ENCODE peak calls at places on chromosomes 6 and 20, in four cellular contexts. K is HCT116, D is H1, M is GM12878. G is an unnamed sample.

GRCh38 chr20:25035924-25036323 is 22.0 kb downstream of the ACSS1 start:
- DNase-seq in K (no peak), D (no peak), M (no peak), G (no peak)

GRCh38 chr6:142912125-142912524 is 32.9 kb downstream of the HIVEP2 start:
- DNase-seq in K (no peak), D (no peak), M (no peak), G (no peak)

GRCh38 chr6:38955876-38956275 is 92.7 kb upstream of the GLP1R start:
- DNase-seq in K (no peak), D (no peak), M (no peak), G (no peak)

GRCh38 chr6:76351275-76351674 is 278.8 kb upstream of the IMPG1 start:
- DNase-seq in K (peak; percentile 34), D (no peak), M (no peak), G (no peak)

GRCh38 chr20:62050166-62051120 is 15.2 kb downstream of the TAF4 start:
- DNase-seq in K (no peak), D (no peak), M (no peak), G (no peak)

GRCh38 chr6:69985180-69985579 is 118.8 kb downstream of the COL19A1 start:
- DNase-seq in K (no peak), D (no peak), M (no peak), G (no peak)

GRCh38 chr20:59268827-59269226 is 31.6 kb upstream of the EDN3 start:
- DNase-seq in K (no peak), D (peak; percentile 23), M (no peak), G (no peak)

GRCh38 chr20:18019068-18019467 is 38.6 kb downstream of the OVOL2 start:
- DNase-seq in K (no peak), D (no peak), M (no peak), G (peak; percentile 21)

GRCh38 chr6:98539669-98540207 is 294.6 kb upstream of the POU3F2 start:
- DNase-seq in K (no peak), D (no peak), M (no peak), G (no peak)

GRCh38 chr20:45402946-45403345 is 5.1 kb upstream of the DBNDD2 start:
- DNase-seq in K (no peak), D (no peak), M (no peak), G (no peak)

GRCh38 chr6:37303891-37304503 is 46.1 kb upstream of the TMEM217 start:
- DNase-seq in K (peak; percentile 10), D (no peak), M (no peak), G (peak; percentile 52)

GRCh38 chr6:40906759-40907158 is 132.3 kb downstream of the UNC5CL start:
- DNase-seq in K (no peak), D (no peak), M (no peak), G (no peak)

GRCh38 chr20:62830821-62831220 is 14.0 kb downstream of the COL9A3 start:
- DNase-seq in K (no peak), D (no peak), M (no peak), G (no peak)

GRCh38 chr6:54647301-54647664 is 199.3 kb upstream of the FAM83B start:
- DNase-seq in K (no peak), D (no peak), M (no peak), G (no peak)

GRCh38 chr6:108260126-108260808 is 573 bp downstream of the SNX3 start:
- DNase-seq in K (peak; percentile 16), D (no peak), M (peak; percentile 25), G (peak; percentile 80)

GRCh38 chr6:142796571-142796970 is 148.4 kb downstream of the HIVEP2 start:
- DNase-seq in K (no peak), D (no peak), M (no peak), G (no peak)

GRCh38 chr6:14423955-14424354 is 306.4 kb downstream of the CD83 start:
- DNase-seq in K (no peak), D (no peak), M (no peak), G (no peak)

GRCh38 chr6:159170999-159171712 is 2.0 kb downstream of the FNDC1 start:
- DNase-seq in K (no peak), D (no peak), M (no peak), G (no peak)
- TF ChIP-seq EGR1 in K (no peak), D (no peak), M (no peak), G (no peak)

GRCh38 chr6:43963203-43963602 is 164.0 kb downstream of the MRPL14 start:
- DNase-seq in K (no peak), D (no peak), M (no peak), G (no peak)
- TF ChIP-seq EGR1 in K (no peak), D (no peak), M (no peak), G (no peak)

GRCh38 chr6:154510144-154510905 is at the start of gene CNKSR3:
- DNase-seq in K (peak; percentile 83), D (peak; percentile 82), M (no peak), G (peak; percentile 95)
- TF ChIP-seq EGR1 in K (peak; percentile 73), D (no peak), M (no peak), G (peak; percentile 54)

DNA sequence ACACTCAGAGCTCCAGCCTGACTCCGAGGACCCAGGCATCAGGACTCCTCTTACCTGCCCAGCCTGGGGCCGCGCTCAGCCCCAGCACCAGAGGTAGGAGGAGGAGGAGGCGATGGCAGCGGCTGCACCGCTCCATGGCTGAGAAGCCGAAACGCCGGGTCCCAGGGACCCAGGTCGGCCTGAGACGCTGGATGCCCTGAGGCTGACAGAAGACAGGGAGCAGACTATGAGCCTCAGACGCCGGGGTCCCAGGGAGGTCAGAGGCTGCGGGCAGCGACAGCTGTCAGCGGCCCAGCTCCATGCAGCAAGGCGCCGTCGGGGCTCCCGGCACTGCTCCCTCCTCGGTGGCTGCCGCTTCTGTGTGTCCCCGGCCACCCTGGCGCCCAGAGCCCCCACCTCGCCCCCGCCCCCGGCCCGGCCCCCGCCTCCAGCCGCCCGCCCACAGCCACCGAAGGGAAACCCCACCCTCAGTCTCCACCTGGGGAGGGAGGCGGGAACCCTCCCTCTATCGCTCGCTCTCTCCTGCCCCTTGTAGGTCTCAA is at the start of gene COL11A2:
- DNase-seq in K (no peak), D (no peak), M (no peak), G (peak; percentile 71)
- TF ChIP-seq EGR1 in K (no peak), D (no peak), M (no peak), G (no peak)

DNA sequence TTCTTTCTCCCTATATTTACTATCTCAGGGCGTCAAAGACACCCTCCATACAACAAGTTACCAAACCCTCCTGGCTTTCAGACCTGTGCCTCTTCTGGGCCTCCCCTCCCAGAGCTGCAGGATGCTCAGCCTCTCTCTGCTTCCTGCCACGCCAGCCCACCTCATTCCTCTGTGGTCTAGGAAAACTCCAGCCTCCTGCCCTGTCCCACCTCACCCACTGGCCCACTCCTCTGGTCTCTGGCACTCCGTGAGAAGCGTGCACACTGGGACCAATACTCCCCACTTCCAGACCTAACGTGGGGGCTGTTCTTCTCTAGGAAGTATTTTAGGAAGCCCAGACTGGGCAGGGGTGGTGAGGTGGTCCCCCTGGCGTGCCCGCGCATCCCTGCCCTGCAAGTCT is 9.7 kb downstream of the AGPAT4 start:
- DNase-seq in K (no peak), D (no peak), M (no peak), G (no peak)
- TF ChIP-seq EGR1 in K (no peak), D (no peak), M (no peak), G (no peak)

G was measured in K562.